ENCODE peak calls at places on chromosomes 13 and 19, in five cellular contexts. N, B, Q, I and J are unnamed samples.

GRCh38 chr19:31591258-31591657 is 242.0 kb upstream of the TSHZ3 start:
- DNase-seq in N (no peak), B (no peak), Q (no peak), I (no peak), J (no peak)

GRCh38 chr13:27481766-27482165 is 31.4 kb upstream of the MTIF3 start:
- DNase-seq in N (no peak), B (peak; percentile 65), Q (peak; percentile 37), I (no peak), J (peak; percentile 21)

GRCh38 chr19:47540748-47541147 is 25.9 kb upstream of the NAPA start:
- DNase-seq in N (no peak), B (no peak), Q (no peak), I (peak; percentile 21), J (peak; percentile 49)

GRCh38 chr13:112740502-112741131 is 50.8 kb downstream of the ATP11A start:
- DNase-seq in N (no peak), B (peak; percentile 47), Q (peak; percentile 56), I (peak; percentile 56), J (no peak)

GRCh38 chr13:113959198-113959597 is 14.7 kb downstream of the C13orf46 start:
- DNase-seq in N (no peak), B (no peak), Q (no peak), I (no peak), J (no peak)

GRCh38 chr13:36447501-36447900 is 15.2 kb downstream of the CCNA1 start:
- DNase-seq in N (no peak), B (no peak), Q (no peak), I (peak; percentile 37), J (no peak)

GRCh38 chr19:15829277-15829770 is 13.9 kb upstream of the OR10H1 start:
- DNase-seq in N (no peak), B (no peak), Q (no peak), I (no peak), J (no peak)

GRCh38 chr19:869245-870177 is 10.0 kb downstream of the CFD start:
- DNase-seq in N (peak; percentile 92), B (peak; percentile 65), Q (peak; percentile 54), I (peak; percentile 96), J (no peak)

GRCh38 chr13:63088226-63088625 is 1672.6 kb upstream of the PCDH20 start:
- DNase-seq in N (no peak), B (no peak), Q (no peak), I (peak; percentile 68), J (no peak)

GRCh38 chr19:964761-965694 is 19.1 kb upstream of the WDR18 start:
- DNase-seq in N (no peak), B (no peak), Q (no peak), I (peak; percentile 38), J (no peak)

GRCh38 chr13:110524484-110525254 is 36.9 kb downstream of the RAB20 start:
- DNase-seq in N (no peak), B (peak; percentile 92), Q (peak; percentile 67), I (no peak), J (no peak)

GRCh38 chr13:41122838-41123237 is 9.8 kb downstream of the KBTBD6 start:
- DNase-seq in N (no peak), B (no peak), Q (no peak), I (no peak), J (no peak)

GRCh38 chr13:53782400-53783030 is 753.9 kb downstream of the OLFM4 start:
- DNase-seq in N (no peak), B (peak; percentile 17), Q (peak; percentile 49), I (peak; percentile 26), J (peak; percentile 91)

GRCh38 chr13:48265217-48265815 is 32.3 kb downstream of the ITM2B start:
- DNase-seq in N (no peak), B (no peak), Q (no peak), I (no peak), J (no peak)

GRCh38 chr19:46189971-46190335 is 39.6 kb upstream of the IGFL1 start:
- DNase-seq in N (no peak), B (no peak), Q (no peak), I (no peak), J (no peak)

GRCh38 chr13:57698851-57699250 is 67.3 kb downstream of the PCDH17 start:
- DNase-seq in N (no peak), B (no peak), Q (no peak), I (no peak), J (no peak)

GRCh38 chr19:861756-862528 is 2.5 kb downstream of the CFD start:
- DNase-seq in N (no peak), B (peak; percentile 76), Q (no peak), I (no peak), J (peak; percentile 92)

GRCh38 chr13:47216176-47216822 is 319.4 kb upstream of the HTR2A start:
- DNase-seq in N (no peak), B (no peak), Q (no peak), I (peak; percentile 74), J (no peak)

GRCh38 chr13:96053003-96053703 is at the start of gene UGGT2:
- DNase-seq in N (peak; percentile 99), B (peak; percentile 95), Q (peak; percentile 97), I (peak; percentile 93), J (peak; percentile 95)

GRCh38 chr19:19105365-19106060 is 32.8 kb downstream of the TMEM161A start:
- DNase-seq in N (peak; percentile 83), B (peak; percentile 74), Q (peak; percentile 47), I (peak; percentile 52), J (peak; percentile 85)

GRCh38 chr19:32041681-32042292 is 303.6 kb upstream of the ZNF507 start:
- DNase-seq in N (no peak), B (peak; percentile 49), Q (peak; percentile 32), I (peak; percentile 21), J (peak; percentile 62)

GRCh38 chr19:2771786-2772674 is 11.0 kb downstream of the SGTA start:
- DNase-seq in N (no peak), B (no peak), Q (no peak), I (no peak), J (no peak)

DNA sequence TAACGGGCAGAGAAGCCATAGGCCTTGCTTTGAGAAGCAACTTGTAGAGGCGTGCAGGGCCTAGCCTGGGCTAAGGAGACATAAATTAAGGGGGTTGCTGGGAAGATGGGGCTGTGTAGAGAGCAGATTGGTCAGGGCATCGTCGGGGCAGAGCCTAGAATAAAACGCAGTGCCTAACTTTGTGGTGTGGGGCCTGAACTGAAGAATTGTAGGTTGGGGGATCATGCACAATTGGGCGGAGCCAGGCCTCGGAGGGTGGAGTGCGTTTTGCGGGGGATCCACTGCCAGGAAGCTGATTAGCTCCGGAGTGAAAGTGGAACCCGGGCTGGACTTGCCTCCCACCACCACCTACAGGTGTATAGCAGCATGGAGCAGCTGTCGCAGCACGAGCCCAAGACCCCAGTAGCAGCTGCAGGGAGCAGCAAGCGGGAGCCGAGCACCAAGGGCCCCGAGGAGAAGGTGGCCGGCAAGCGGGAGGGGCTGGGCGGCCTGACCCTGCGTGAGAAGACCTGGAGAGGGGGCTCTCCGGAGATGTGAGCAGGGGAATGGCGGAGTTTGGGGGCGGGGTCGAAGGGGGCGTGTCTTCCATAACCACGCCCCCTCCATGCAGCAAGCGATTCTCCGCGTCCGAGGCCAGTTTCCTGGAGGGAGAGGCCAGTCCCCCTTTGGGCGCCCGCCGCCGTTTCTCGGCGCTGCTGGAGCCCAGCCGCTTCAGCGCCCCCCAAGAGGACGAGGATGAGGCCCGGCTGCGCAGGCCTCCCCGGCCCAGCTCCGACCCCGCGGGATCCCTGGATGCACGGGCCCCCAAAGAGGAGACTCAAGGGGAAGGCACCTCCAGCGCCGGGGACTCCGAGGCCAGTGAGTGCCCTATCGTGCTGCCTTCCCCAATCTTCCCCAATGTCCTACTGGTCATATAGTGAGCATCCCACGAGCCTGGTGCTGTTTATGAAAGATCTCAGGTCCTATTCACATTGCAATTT is 13.8 kb downstream of the DNASE2 start:
- DNase-seq in N (peak; percentile 87), B (peak; percentile 71), Q (peak; percentile 63), I (peak; percentile 43), J (no peak)
- H3K4me3 ChIP-seq in N (no peak overlapping the region), B (peak overlapping the region; percentile 47), Q (peak overlapping the region; percentile 15), I (peak overlapping the region; percentile 50), J (no peak overlapping the region)

GRCh38 chr13:103634066-103634465 is 567.8 kb upstream of the SLC10A2 start:
- DNase-seq in N (no peak), B (no peak), Q (no peak), I (no peak), J (no peak)
- H3K9me3 ChIP-seq in N (no peaks in the 10 kb centered on the region), B (no peaks in the 10 kb centered on the region), Q (no peaks in the 10 kb centered on the region), I (no peaks in the 10 kb centered on the region), J (no peaks in the 10 kb centered on the region)

DNA sequence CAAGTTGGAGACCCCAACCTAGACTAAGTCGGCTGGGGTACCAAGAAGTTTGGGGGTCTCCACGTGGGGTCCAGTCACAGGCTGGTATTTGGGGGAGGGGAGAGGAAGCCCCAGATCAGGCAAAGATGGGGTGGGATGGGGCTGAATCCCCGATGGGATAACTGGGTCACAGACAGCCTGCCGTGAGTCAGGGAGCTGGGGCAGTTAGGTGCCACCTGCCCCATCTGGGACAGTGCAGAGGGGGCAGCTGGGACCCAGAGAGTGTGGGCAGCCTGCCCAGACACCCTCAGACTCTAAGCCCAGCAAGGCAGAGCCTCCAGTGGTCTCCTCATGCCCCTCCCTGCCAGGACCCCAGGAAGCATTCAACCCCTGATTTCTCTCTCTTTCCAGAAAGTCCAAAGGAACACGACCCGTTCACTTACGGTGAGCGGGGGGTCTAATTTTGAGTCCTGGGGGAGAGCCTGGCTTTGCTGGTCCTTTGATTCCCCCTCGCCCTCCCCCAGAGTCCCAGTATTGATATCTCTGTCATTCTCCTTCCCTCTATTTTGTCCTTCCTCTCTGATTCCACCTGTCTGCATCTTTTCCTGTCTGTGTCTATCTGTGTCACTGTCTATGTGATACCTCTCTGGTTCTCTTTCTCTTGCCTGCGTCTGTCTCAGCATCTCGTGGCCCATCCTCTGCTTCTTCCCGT is 1.7 kb downstream of the FXYD1 start:
- DNase-seq in N (no peak), B (no peak), Q (no peak), I (no peak), J (no peak)
- H3K4me1 ChIP-seq in N (peaks cover 4% of the 10 kb centered on the region), B (peaks cover 5% of the 10 kb centered on the region), Q (peaks cover 43% of the 10 kb centered on the region), I (peaks cover 28% of the 10 kb centered on the region), J (peaks cover 15% of the 10 kb centered on the region)

GRCh38 chr19:41860419-41861097 is 503 bp downstream of the RPS19 start:
- DNase-seq in N (no peak), B (no peak), Q (no peak), I (peak; percentile 22), J (peak; percentile 41)

GRCh38 chr19:41859213-41859617 is 840 bp upstream of the RPS19 start:
- DNase-seq in N (no peak), B (no peak), Q (no peak), I (no peak), J (no peak)

GRCh38 chr19:41861846-41862245 is 1.8 kb downstream of the RPS19 start:
- DNase-seq in N (no peak), B (no peak), Q (no peak), I (no peak), J (no peak)

GRCh38 chr19:41861098-41861768 is 1.2 kb downstream of the RPS19 start:
- DNase-seq in N (no peak), B (no peak), Q (no peak), I (no peak), J (no peak)

DNA sequence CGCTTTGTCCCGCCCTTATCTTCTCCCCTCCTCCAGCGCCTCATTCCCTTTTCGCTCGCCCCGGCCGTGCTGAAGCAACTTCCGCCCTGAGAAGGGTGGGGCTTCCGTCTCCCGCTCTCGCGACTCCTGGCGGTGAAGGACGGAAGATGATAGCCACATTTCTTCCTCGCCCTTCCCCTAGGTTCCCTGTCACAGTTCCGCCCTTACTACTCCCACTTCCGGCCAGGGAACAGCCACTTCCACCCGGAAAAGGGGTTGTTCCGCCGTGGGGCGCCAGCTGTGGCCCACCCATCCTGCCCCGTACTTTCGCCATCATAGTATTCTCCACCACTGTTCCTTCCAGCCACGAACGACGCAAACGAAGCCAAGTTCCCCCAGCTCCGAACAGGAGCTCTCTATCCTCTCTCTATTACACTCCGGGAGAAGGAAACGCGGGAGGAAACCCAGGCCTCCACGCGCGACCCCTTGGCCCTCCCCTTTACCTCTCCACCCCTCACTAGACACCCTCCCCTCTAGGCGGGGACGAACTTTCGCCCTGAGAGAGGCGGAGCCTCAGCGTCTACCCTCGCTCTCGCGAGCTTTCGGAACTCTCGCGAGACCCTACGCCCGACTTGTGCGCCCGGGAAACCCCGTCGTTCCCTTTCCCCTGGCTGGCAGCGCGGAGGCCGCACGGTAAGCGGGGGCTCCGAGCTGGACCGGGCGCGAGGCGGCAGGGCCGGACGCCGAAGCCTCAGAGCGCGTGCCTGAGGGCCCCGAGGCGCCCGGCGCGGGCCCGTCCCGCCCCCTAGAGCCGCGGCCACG is at the start of gene RPS19:
- DNase-seq in N (peak; percentile 100), B (peak; percentile 99), Q (peak; percentile 98), I (peak; percentile 97), J (peak; percentile 98)
- H3K4me3 ChIP-seq in N (peak within 1 kb of the TSS; percentile 75), B (peak within 1 kb of the TSS; percentile 86), Q (peak within 1 kb of the TSS; percentile 79), I (peak within 1 kb of the TSS; percentile 92), J (peak within 1 kb of the TSS; percentile 95)